ENCODE peak calls at places on chromosomes 11 and 22, in nine cellular contexts. B, K, V, X, R, D, S, Z and C are unnamed samples.
A peak's percentile ranks its signal among the peaks of the same experiment; 100 is the strongest.

GRCh38 chr11:117187799-117188481 is 9.4 kb downstream of the SIDT2 start:
- DNase-seq in B (no peak), K (no peak), V (no peak), X (no peak), R (no peak), D (no peak), S (peak; percentile 15), Z (peak; percentile 13), C (peak; percentile 6)

GRCh38 chr22:48555606-48556005 is 1272.1 kb downstream of the BRD1 start:
- DNase-seq in B (peak; percentile 51), K (no peak), V (no peak), X (no peak), R (no peak), D (no peak), S (no peak), Z (no peak), C (no peak)

GRCh38 chr11:122146475-122146874 is 30.5 kb upstream of the BLID start:
- DNase-seq in B (no peak), K (peak; percentile 61), V (no peak), X (no peak), R (no peak), D (no peak), S (no peak), Z (no peak), C (no peak)

GRCh38 chr11:44674809-44675208 is 52.0 kb upstream of the TSPAN18 start:
- DNase-seq in B (no peak), K (no peak), V (no peak), X (no peak), R (no peak), D (no peak), S (no peak), Z (no peak), C (no peak)

GRCh38 chr11:16403851-16404250 is 47.5 kb upstream of the SOX6 start:
- DNase-seq in B (no peak), K (no peak), V (no peak), X (no peak), R (no peak), D (no peak), S (no peak), Z (no peak), C (no peak)

GRCh38 chr11:31218847-31219246 is 150.7 kb downstream of the DCDC1 start:
- DNase-seq in B (no peak), K (no peak), V (no peak), X (no peak), R (no peak), D (no peak), S (no peak), Z (no peak), C (no peak)

GRCh38 chr11:134014502-134014901 is 54.4 kb upstream of the JAM3 start:
- DNase-seq in B (no peak), K (peak; percentile 4), V (no peak), X (no peak), R (no peak), D (peak; percentile 77), S (no peak), Z (no peak), C (peak; percentile 66)

GRCh38 chr11:70146895-70147520 is 56.1 kb upstream of the FADD start:
- DNase-seq in B (no peak), K (no peak), V (no peak), X (no peak), R (no peak), D (no peak), S (no peak), Z (no peak), C (no peak)

GRCh38 chr11:72058416-72059034 is 21.8 kb downstream of the NUMA1 start:
- DNase-seq in B (no peak), K (peak; percentile 76), V (no peak), X (no peak), R (peak; percentile 40), D (no peak), S (no peak), Z (no peak), C (no peak)

GRCh38 chr22:30582788-30583575 is 8.5 kb upstream of the GAL3ST1 start:
- DNase-seq in B (no peak), K (no peak), V (no peak), X (no peak), R (no peak), D (no peak), S (no peak), Z (no peak), C (no peak)

GRCh38 chr11:3049430-3050243 is 7.6 kb downstream of the CARS1 start:
- DNase-seq in B (peak; percentile 80), K (peak; percentile 96), V (peak; percentile 75), X (no peak), R (peak; percentile 95), D (no peak), S (peak; percentile 86), Z (peak; percentile 75), C (no peak)
- TF ChIP-seq CTCF in B (no peak), K (peak; percentile 54), V (no peak), X (no peak), R (peak; percentile 42), D (no peak), S (peak; percentile 8), Z (peak; percentile 47), C (no peak)

GRCh38 chr11:1160231-1161101 is 2.7 kb downstream of the MUC5AC start:
- DNase-seq in B (no peak), K (no peak), V (no peak), X (peak; percentile 9), R (no peak), D (no peak), S (peak; percentile 16), Z (no peak), C (no peak)
- TF ChIP-seq CTCF in B (no peak), K (no peak), V (no peak), X (no peak), R (no peak), D (no peak), S (no peak), Z (no peak), C (no peak)

GRCh38 chr11:127136438-127136837 is 135.9 kb upstream of the KIRREL3 start:
- DNase-seq in B (no peak), K (no peak), V (no peak), X (no peak), R (no peak), D (peak; percentile 22), S (no peak), Z (no peak), C (no peak)
- TF ChIP-seq CTCF in B (no peak), K (peak; percentile 23), V (no peak), X (no peak), R (no peak), D (peak; percentile 67), S (no peak), Z (no peak), C (peak; percentile 28)

DNA sequence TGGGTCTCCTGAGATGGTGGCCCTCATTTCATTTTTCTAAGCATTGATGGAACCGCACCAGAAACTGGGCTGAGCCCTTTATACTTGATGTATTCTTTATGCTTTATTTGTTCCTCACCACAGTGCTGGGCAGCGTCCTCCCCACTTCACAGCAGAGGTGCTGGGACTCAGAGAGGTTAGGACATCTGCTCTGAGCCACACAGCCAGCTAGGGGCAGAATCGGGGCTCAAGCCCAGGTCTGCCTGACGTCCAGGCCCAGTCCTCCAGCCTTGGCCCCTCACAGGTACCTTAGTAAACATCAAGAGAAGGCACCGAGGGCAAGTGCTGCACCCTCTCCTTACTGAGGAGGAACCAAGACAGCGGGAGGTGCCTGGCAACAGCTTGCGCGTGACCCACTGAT is 20.2 kb upstream of the SHISAL1 start:
- DNase-seq in B (no peak), K (no peak), V (no peak), X (no peak), R (no peak), D (no peak), S (no peak), Z (no peak), C (no peak)
- TF ChIP-seq CTCF in B (no peak), K (no peak), V (no peak), X (no peak), R (no peak), D (no peak), S (no peak), Z (no peak), C (no peak)

GRCh38 chr11:64518928-64519327 is 72.1 kb upstream of the SLC22A12 start:
- DNase-seq in B (no peak), K (no peak), V (no peak), X (no peak), R (no peak), D (no peak), S (no peak), Z (no peak), C (no peak)

GRCh38 chr11:64519541-64519940 is 71.5 kb upstream of the SLC22A12 start:
- DNase-seq in B (no peak), K (no peak), V (no peak), X (no peak), R (no peak), D (no peak), S (no peak), Z (no peak), C (no peak)

GRCh38 chr11:64514596-64514995 is 76.4 kb upstream of the SLC22A12 start:
- DNase-seq in B (no peak), K (no peak), V (no peak), X (no peak), R (no peak), D (no peak), S (no peak), Z (no peak), C (no peak)

GRCh38 chr11:64520013-64520412 is 71.0 kb upstream of the SLC22A12 start:
- DNase-seq in B (no peak), K (no peak), V (no peak), X (no peak), R (no peak), D (no peak), S (no peak), Z (no peak), C (no peak)

DNA sequence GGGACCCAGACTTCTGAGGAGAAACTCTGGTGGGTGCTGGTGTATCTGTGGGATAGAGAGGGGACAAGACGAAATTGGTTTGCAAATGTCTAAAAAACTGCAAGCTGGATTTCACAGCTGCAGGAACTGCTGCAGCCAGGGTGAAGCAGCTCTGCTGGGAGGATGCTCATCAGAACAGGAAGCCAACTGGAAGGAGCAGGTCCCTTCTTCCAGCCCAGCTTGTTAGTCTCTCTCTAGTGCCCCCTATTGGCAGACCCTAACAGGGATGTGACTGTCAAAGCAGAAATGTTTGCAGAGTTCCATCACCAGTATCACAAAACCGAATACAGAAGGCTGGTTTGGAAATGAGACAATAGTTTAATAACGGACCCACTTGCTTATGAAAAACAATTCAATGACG is 74.8 kb upstream of the SLC22A12 start:
- DNase-seq in B (no peak), K (no peak), V (no peak), X (no peak), R (no peak), D (peak; percentile 67), S (no peak), Z (no peak), C (no peak)
- TF ChIP-seq CTCF in B (no peak), K (peak; percentile 42), V (no peak), X (no peak), R (peak; percentile 7), D (peak; percentile 75), S (peak; percentile 12), Z (no peak), C (no peak)